ENCODE peak calls at places on chromosome X, in eight cellular contexts. O is body of pancreas, Y is mammary epithelial cell, F is pancreas, P is MM.1S, C is GM23338, J is GM23248, S is right atrium auricular region. R is an unnamed sample.

GRCh38 chrX:9885150-9885549 is 82.0 kb upstream of the CLDN34 start:
- DNase-seq in P (peak; percentile 43), O (peak; percentile 56), F (peak; percentile 49), S (no peak), Y (no peak), J (peak; percentile 72), C (peak; percentile 75), R (peak; percentile 91)

GRCh38 chrX:150503898-150504219 is 64.6 kb upstream of the MTM1 start:
- DNase-seq in C (no peak), S (no peak), J (no peak), Y (peak; percentile 3), P (no peak), F (peak; percentile 62), O (peak; percentile 71), R (no peak)

GRCh38 chrX:103197721-103198306 is 17.1 kb upstream of the BEX4 start:
- DNase-seq in S (no peak), O (no peak), J (peak; percentile 42), P (no peak), Y (no peak), F (no peak), C (no peak), R (no peak)

GRCh38 chrX:68411729-68412128 is 21.6 kb downstream of the OPHN1 start:
- DNase-seq in C (no peak), S (no peak), O (no peak), J (no peak), F (no peak), Y (peak; percentile 4), P (no peak), R (no peak)

GRCh38 chrX:150587585-150588503 is 19.4 kb downstream of the MTM1 start:
- DNase-seq in S (no peak), O (no peak), Y (no peak), P (no peak), C (no peak), F (no peak), J (peak; percentile 25), R (no peak)

GRCh38 chrX:45022144-45022543 is 149.2 kb downstream of the KDM6A start:
- DNase-seq in S (no peak), O (no peak), C (peak; percentile 31), F (no peak), P (no peak), Y (no peak), J (no peak), R (no peak)

GRCh38 chrX:13483773-13484172 is 85.6 kb upstream of the EGFL6 start:
- DNase-seq in S (no peak), C (no peak), Y (no peak), F (no peak), P (no peak), O (no peak), J (no peak), R (no peak)

GRCh38 chrX:116135277-116135676 is 35.3 kb upstream of the AGTR2 start:
- DNase-seq in S (no peak), F (no peak), C (no peak), J (no peak), P (no peak), Y (no peak), O (no peak), R (no peak)

GRCh38 chrX:1444896-1445480 is 7.7 kb downstream of the ASMTL start:
- DNase-seq in O (no peak), P (no peak), Y (no peak), S (no peak), C (no peak), F (peak; percentile 1), J (no peak), R (no peak)

GRCh38 chrX:10395179-10395578 is 225.2 kb downstream of the MID1 start:
- DNase-seq in C (no peak), F (no peak), S (no peak), J (peak; percentile 4), O (no peak), P (no peak), Y (no peak), R (no peak)

GRCh38 chrX:150182176-150182575 is 180.9 kb upstream of the MAMLD1 start:
- DNase-seq in P (no peak), F (no peak), S (no peak), O (no peak), J (peak; percentile 36), C (no peak), Y (no peak), R (no peak)

GRCh38 chrX:16711219-16712115 is 1.0 kb downstream of the CTPS2 start:
- DNase-seq in F (no peak), C (peak; percentile 35), J (peak; percentile 5), Y (no peak), P (no peak), O (peak; percentile 7), S (no peak), R (peak; percentile 62)

GRCh38 chrX:46260502-46260901 is 284.7 kb downstream of the ZNF674 start:
- DNase-seq in O (no peak), C (no peak), P (no peak), J (no peak), S (no peak), F (no peak), Y (peak; percentile 97), R (no peak)

GRCh38 chrX:37802028-37802427 is 22.2 kb downstream of the CYBB start:
- DNase-seq in S (no peak), Y (no peak), C (no peak), F (no peak), O (no peak), P (no peak), J (no peak), R (no peak)

GRCh38 chrX:47618923-47619485 is 653 bp downstream of the SYN1 start:
- DNase-seq in J (no peak), C (no peak), P (no peak), S (no peak), Y (no peak), O (no peak), F (no peak), R (no peak)
- H3K4me3 ChIP-seq in J (peak overlapping the region; percentile 55), C (peak overlapping the region; percentile 51), P (no peak overlapping the region), S (no peak overlapping the region), Y (peak overlapping the region; percentile 18), O (no peak overlapping the region), F (no peak overlapping the region), R (peak overlapping the region; percentile 46)

DNA sequence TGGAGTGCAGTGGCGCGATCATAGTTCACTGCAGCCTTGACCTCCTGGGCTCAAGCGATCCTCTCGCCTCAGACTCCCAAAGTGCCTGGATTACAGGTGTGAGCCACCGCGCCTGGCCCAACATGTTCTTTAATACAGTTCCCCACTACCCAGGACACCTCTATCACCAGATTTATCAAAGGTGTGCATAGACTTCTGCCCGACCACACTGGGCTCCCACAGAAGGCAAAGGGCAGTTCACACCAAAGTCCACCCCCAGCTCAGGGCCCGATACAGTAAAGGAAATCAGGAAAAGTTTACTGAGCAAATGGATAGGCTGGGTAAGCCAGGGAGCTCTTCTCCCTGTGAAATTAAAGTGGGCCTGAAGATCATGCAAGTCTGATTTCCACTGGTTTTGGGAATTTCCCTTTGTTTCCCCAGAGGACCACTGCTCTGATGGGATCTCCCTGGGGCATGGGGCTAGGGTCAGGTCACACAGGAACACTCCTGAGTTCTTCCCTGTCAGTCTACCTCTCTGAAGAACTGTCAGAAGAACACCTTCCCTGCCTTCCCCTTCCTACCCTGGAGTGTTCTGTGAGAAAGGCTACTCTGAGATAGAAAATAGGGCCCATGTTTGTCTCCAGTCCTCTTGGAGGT is 17.7 kb upstream of the PIM2 start:
- DNase-seq in C (no peak), P (no peak), J (no peak), Y (no peak), S (no peak), O (no peak), F (no peak), R (no peak)
- H3K36me3 ChIP-seq in C (no peaks in the 10 kb centered on the region), P (no peaks in the 10 kb centered on the region), J (no peaks in the 10 kb centered on the region), Y (no peaks in the 10 kb centered on the region), S (peaks cover 27% of the 10 kb centered on the region), O (peaks cover 1% of the 10 kb centered on the region), F (peaks cover 6% of the 10 kb centered on the region), R (peaks cover 9% of the 10 kb centered on the region)

DNA sequence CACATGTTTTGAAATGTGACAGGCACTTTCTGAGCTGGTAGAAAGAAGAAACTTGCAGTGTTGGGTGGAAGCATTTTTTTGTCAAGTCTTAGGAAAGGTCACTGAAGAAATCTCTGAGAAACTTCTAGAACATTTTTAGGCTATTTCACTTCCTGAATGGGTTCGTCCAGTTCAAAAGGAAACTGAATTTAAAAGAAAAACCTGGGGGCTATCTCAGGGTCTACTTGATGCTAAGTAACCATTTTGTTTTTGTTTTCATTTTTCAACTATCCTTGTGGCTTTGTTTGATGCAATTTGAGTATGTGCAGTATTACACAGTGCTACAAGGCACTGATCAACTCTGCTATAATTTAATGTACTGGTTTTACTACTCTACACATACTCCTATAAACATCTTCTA is 34.0 kb upstream of the AMOT start:
- DNase-seq in O (no peak), P (peak; percentile 48), F (no peak), C (no peak), S (no peak), J (no peak), Y (no peak), R (no peak)
- H3K27me3 ChIP-seq in O (no peaks in the 10 kb centered on the region), P (no peaks in the 10 kb centered on the region), F (peaks cover 8% of the 10 kb centered on the region), C (no peaks in the 10 kb centered on the region), S (no peaks in the 10 kb centered on the region), J (no peaks in the 10 kb centered on the region), Y (peaks cover 2% of the 10 kb centered on the region), R (no peaks in the 10 kb centered on the region)

DNA sequence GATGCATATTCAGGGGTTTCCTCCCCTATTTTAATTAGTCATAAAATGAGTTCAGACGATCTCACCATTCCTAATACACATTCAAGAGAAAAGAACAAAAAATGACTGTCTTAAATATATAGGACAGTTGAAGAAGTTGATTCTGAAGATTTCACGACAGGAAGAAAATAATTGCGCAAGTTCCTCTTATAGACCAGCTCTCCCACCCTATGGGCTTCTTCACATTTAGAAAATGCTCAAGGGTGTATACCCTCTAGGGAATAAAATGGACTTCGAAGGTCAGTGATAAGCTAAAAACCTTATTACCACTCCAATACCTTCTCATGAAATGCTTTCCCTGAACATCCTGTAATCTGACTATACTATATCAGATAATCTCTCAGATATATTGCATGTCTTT is 149.2 kb upstream of the TEX13C start:
- DNase-seq in F (no peak), J (no peak), O (no peak), C (no peak), S (no peak), P (no peak), Y (no peak), R (no peak)
- H3K4me3 ChIP-seq in F (no peak overlapping the region), J (no peak overlapping the region), O (no peak overlapping the region), C (no peak overlapping the region), S (no peak overlapping the region), P (no peak overlapping the region), Y (no peak overlapping the region), R (no peak overlapping the region)

R was measured in H7.